ENCODE peak calls at places on chromosomes 13 and 19, in six cellular contexts. Q is astrocyte of the cerebellum, A is neuronal stem cell, F is NCI-H2171 treated with DMSO at 0.1 percent for 48 hours, O is RPMI7951, S is A549. W is an unnamed sample.

GRCh38 chr19:16628984-16629691 is 1.1 kb upstream of the MED26 start:
- DNase-seq in S (no peak), O (peak; percentile 69), Q (no peak), A (no peak), F (peak; percentile 80), W (no peak)

GRCh38 chr19:34962281-34962944 is 1.6 kb downstream of the ZNF792 start:
- DNase-seq in O (peak; percentile 60), S (no peak), Q (no peak), F (no peak), A (no peak), W (no peak)

GRCh38 chr19:14366529-14366928 is 14.7 kb upstream of the ADGRE5 start:
- DNase-seq in A (no peak), Q (peak; percentile 49), O (peak; percentile 71), F (peak; percentile 92), S (no peak), W (no peak)

GRCh38 chr13:35349673-35350278 is 126.7 kb downstream of the MAB21L1 start:
- DNase-seq in A (no peak), S (peak; percentile 0), Q (no peak), O (peak; percentile 35), F (no peak), W (no peak)

GRCh38 chr13:75812751-75813181 is 176.6 kb downstream of the LMO7 start:
- DNase-seq in A (no peak), O (no peak), F (no peak), Q (no peak), S (no peak), W (no peak)

GRCh38 chr13:99496322-99497142 is 4.7 kb upstream of the TM9SF2 start:
- DNase-seq in S (no peak), F (no peak), A (no peak), O (peak; percentile 94), Q (no peak), W (peak; percentile 84)

GRCh38 chr19:5680083-5680436 is 256 bp downstream of the MICOS13 start:
- DNase-seq in F (no peak), S (no peak), O (no peak), A (no peak), Q (no peak), W (no peak)

GRCh38 chr13:31913459-31913858 is 118.1 kb upstream of the FRY start:
- DNase-seq in S (no peak), A (no peak), O (no peak), Q (no peak), F (no peak), W (no peak)

GRCh38 chr19:2702170-2703076 is at the start of gene GNG7:
- DNase-seq in F (peak; percentile 79), S (peak; percentile 84), Q (peak; percentile 24), A (peak; percentile 92), O (peak; percentile 85), W (peak; percentile 95)

GRCh38 chr13:45875951-45876350 is 24.4 kb upstream of the SIAH3 start:
- DNase-seq in S (no peak), Q (no peak), F (no peak), O (no peak), A (no peak), W (no peak)

GRCh38 chr19:11420429-11420893 is 1.3 kb upstream of the RGL3 start:
- DNase-seq in A (no peak), O (peak; percentile 80), S (no peak), F (no peak), Q (no peak), W (no peak)

GRCh38 chr13:21238267-21238666 is 61.8 kb downstream of the MRPL57 start:
- DNase-seq in A (no peak), O (no peak), F (no peak), Q (no peak), S (no peak), W (no peak)

GRCh38 chr19:2722541-2723344 is 1.6 kb upstream of the DIRAS1 start:
- DNase-seq in F (no peak), O (peak; percentile 90), A (no peak), Q (no peak), S (peak; percentile 67), W (no peak)

GRCh38 chr19:511101-511841 is 4.0 kb downstream of the TPGS1 start:
- DNase-seq in F (peak; percentile 98), Q (no peak), A (no peak), S (no peak), O (no peak), W (no peak)

GRCh38 chr19:7257148-7258041 is 36.8 kb downstream of the INSR start:
- DNase-seq in Q (no peak), A (no peak), O (no peak), S (no peak), F (no peak), W (peak; percentile 62)

GRCh38 chr13:45167611-45168554 is 33.0 kb downstream of the KCTD4 start:
- DNase-seq in Q (no peak), O (peak; percentile 49), F (no peak), A (no peak), S (peak; percentile 38), W (peak; percentile 62)

GRCh38 chr13:32627793-32628192 is 41.5 kb downstream of the PDS5B start:
- DNase-seq in S (no peak), O (no peak), Q (no peak), A (no peak), F (no peak), W (no peak)